ENCODE peak calls at places on chromosomes 12 and 14, in eight cellular contexts. W is neural progenitor cell, H is SK-N-SH, U is HCT116, Y is PC-3, C is hepatocyte, N is MM.1S, I is GM23338. K is an unnamed sample.
A peak's percentile ranks its signal among the peaks of the same experiment; 100 is the strongest.

GRCh38 chr12:105219261-105220018 is 16.5 kb downstream of the APPL2 start:
- DNase-seq in C (no peak), I (no peak), Y (no peak), H (no peak), N (no peak), U (no peak), W (no peak), K (no peak)

GRCh38 chr14:39956372-39956771 is 524.1 kb upstream of the FBXO33 start:
- DNase-seq in U (peak; percentile 6), W (no peak), I (peak; percentile 4), H (no peak), N (peak; percentile 6), C (no peak), Y (peak; percentile 63), K (peak; percentile 29)

GRCh38 chr12:75447695-75448393 is 32.7 kb upstream of the GLIPR1 start:
- DNase-seq in W (no peak), C (no peak), Y (peak; percentile 71), H (no peak), I (no peak), U (no peak), N (no peak), K (no peak)

GRCh38 chr12:89157413-89157812 is 194.9 kb downstream of the DUSP6 start:
- DNase-seq in I (no peak), C (peak; percentile 10), N (no peak), W (no peak), Y (no peak), U (no peak), H (no peak), K (no peak)

GRCh38 chr12:91513354-91513753 is 330.7 kb upstream of the DCN start:
- DNase-seq in N (no peak), U (no peak), W (no peak), I (no peak), H (no peak), Y (no peak), C (no peak), K (no peak)

GRCh38 chr14:51774209-51774608 is 86.2 kb upstream of the GNG2 start:
- DNase-seq in I (no peak), H (no peak), C (no peak), W (no peak), U (no peak), Y (peak; percentile 70), N (no peak), K (no peak)

GRCh38 chr12:57894577-57895292 is 46.6 kb upstream of the ATP23 start:
- DNase-seq in U (no peak), N (no peak), I (no peak), H (no peak), W (no peak), Y (no peak), C (no peak), K (peak; percentile 80)

GRCh38 chr14:24296341-24297157 is 3.0 kb downstream of the DHRS1 start:
- DNase-seq in Y (peak; percentile 86), U (no peak), C (peak; percentile 87), W (peak; percentile 75), N (peak; percentile 36), H (peak; percentile 77), I (peak; percentile 84), K (peak; percentile 76)

GRCh38 chr12:70177637-70178036 is 65.6 kb upstream of the CNOT2 start:
- DNase-seq in N (no peak), W (no peak), H (no peak), C (no peak), Y (no peak), I (no peak), U (no peak), K (no peak)

GRCh38 chr12:121223283-121223946 is 13.5 kb downstream of the P2RX4 start:
- DNase-seq in C (no peak), I (no peak), U (no peak), Y (no peak), N (no peak), W (no peak), H (peak; percentile 58), K (peak; percentile 42)

GRCh38 chr12:12822886-12823285 is 9.7 kb downstream of the DDX47 start:
- DNase-seq in I (no peak), W (no peak), H (no peak), U (no peak), Y (no peak), N (no peak), C (no peak), K (no peak)

GRCh38 chr14:72792051-72792788 is 101.7 kb downstream of the DPF3 start:
- DNase-seq in I (no peak), H (no peak), W (peak; percentile 58), U (no peak), N (no peak), C (no peak), Y (no peak), K (no peak)

GRCh38 chr12:2764398-2764797 is 30.4 kb upstream of the FKBP4 start:
- DNase-seq in W (no peak), I (no peak), C (no peak), H (no peak), U (no peak), Y (no peak), N (no peak), K (no peak)

GRCh38 chr14:100069161-100069800 is 4.1 kb downstream of the EVL start:
- DNase-seq in N (no peak), C (no peak), W (no peak), H (no peak), U (no peak), Y (no peak), I (no peak), K (no peak)

GRCh38 chr12:98126637-98127335 is 388.6 kb upstream of the TMPO start:
- DNase-seq in N (no peak), W (no peak), H (no peak), U (no peak), Y (no peak), I (no peak), C (peak; percentile 62), K (no peak)

GRCh38 chr12:128929046-128929445 is 75.8 kb downstream of the GLT1D1 start:
- DNase-seq in I (no peak), W (no peak), C (peak; percentile 20), H (no peak), N (no peak), U (no peak), Y (no peak), K (no peak)

GRCh38 chr12:128933039-128933438 is 79.8 kb downstream of the GLT1D1 start:
- DNase-seq in C (no peak), Y (no peak), H (no peak), W (no peak), U (no peak), I (no peak), N (no peak), K (no peak)

GRCh38 chr12:128932521-128932920 is 79.2 kb downstream of the GLT1D1 start:
- DNase-seq in W (no peak), H (no peak), N (no peak), Y (no peak), U (no peak), C (no peak), I (no peak), K (no peak)

GRCh38 chr12:128928361-128928760 is 75.1 kb downstream of the GLT1D1 start:
- DNase-seq in U (no peak), I (no peak), C (no peak), W (no peak), H (no peak), N (no peak), Y (no peak), K (no peak)

GRCh38 chr12:128930591-128930990 is 77.3 kb downstream of the GLT1D1 start:
- DNase-seq in U (no peak), C (no peak), H (no peak), N (no peak), I (no peak), W (peak; percentile 80), Y (no peak), K (no peak)
- TF ChIP-seq EZH2phosphoT487 in U (no peak), C (no peak), H (no peak), N (no peak), I (no peak), W (no peak), Y (no peak), K (no peak)

DNA sequence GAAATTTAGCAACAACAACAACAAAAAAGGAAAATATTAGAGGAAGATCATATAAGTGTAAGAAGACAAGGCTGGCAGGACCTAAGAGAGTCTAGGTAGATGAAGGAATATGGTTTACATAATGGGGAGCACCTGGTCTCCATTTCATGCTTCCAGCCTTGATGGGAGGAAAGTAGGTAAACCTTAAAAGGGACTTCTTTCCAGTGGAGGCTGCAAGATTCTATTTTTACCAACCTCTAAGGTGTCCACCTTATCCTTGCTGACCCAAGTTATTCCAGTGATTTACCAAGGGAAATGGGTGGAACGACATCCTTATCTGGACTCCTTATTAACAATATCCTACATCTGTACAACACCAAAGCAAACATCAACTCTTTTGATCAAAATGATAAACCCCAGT is 30.0 kb downstream of the DAD1 start:
- DNase-seq in C (no peak), H (no peak), I (no peak), Y (no peak), N (no peak), U (no peak), W (no peak), K (no peak)
- H3K4me1 ChIP-seq in C (peaks cover 39% of the 10 kb centered on the region), H (peaks cover 10% of the 10 kb centered on the region), I (peaks cover 26% of the 10 kb centered on the region), Y (peaks cover 49% of the 10 kb centered on the region), N (peaks cover 43% of the 10 kb centered on the region), U (peaks cover 24% of the 10 kb centered on the region), W (peaks cover 14% of the 10 kb centered on the region), K (peaks cover 91% of the 10 kb centered on the region)

DNA sequence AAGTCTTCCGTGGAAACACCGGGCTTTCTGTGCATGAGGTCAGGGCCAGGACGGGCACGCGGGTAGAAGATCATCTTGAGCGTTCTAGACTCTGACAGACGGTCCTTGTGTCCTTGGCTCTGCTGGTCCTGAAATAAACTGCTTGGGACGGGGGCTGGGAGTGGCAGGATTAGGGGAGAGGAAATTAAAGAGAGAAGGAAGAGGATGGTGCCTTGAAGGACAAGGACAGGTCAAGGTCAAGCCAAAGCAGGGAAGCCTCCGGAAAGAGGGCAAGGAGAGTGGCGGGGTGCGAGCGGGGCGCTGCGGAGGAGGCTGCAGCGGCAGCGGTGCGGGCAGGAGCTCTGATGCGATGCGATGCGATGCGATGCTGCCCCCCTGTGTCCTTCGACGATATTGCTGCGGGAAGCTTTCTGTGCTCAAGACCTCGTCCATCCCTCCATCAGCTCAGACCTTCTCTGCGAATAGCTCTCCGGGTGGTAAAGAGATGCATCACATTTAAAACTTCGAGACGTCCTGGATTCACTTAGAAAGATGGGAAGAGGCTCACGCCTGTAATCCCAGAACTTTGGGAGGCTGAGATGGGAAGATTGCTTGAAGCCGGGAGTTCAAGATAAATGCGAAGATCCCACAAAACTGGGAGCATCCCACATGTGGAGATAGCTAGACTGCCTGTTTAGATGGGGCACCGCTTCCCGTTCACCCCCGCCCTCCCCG is 110.1 kb upstream of the TMEM132D start:
- DNase-seq in Y (peak; percentile 57), I (peak; percentile 81), N (no peak), H (peak; percentile 89), W (peak; percentile 84), C (peak; percentile 80), U (no peak), K (peak; percentile 29)
- TF ChIP-seq CTCF in Y (peak; percentile 61), I (peak; percentile 49), N (peak; percentile 38), H (peak; percentile 37), W (peak; percentile 56), C (peak; percentile 63), U (no peak), K (peak; percentile 69)

DNA sequence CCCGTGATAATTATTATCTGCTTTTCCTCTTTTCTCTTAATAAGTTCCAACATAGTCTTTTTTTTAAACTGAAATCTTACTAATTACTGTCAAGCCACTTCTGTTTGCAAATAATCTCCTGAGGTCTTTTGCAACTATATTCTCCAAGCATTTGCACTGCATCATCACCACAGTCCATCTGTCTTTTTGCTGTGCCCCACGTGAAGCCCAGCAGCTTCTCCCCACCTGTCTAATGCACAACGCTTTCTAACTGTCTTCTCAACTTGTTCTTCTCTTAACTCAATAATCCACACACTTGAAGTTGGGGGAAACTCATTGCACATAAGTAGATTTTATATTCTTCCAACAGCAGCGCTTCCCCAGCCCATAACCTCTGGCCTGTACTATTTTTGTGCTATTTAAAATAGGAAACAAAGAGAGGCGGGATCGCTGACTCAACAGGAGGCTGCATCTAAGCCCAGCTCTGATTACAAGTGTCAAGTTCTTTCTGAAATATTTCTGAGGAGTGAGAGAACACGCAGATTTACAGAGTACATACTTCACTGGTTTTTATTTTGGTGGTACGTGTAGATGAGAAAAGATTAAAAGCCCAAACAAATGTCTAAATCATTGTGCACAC is 226.7 kb downstream of the GXYLT1 start:
- DNase-seq in H (no peak), N (peak; percentile 32), W (no peak), I (peak; percentile 15), C (no peak), U (no peak), Y (peak; percentile 36), K (no peak)
- TF ChIP-seq EZH2phosphoT487 in H (no peak), N (no peak), W (no peak), I (no peak), C (no peak), U (no peak), Y (no peak), K (no peak)

K was measured in OCI-LY7.